ENCODE peak calls at places on chromosomes 1 and 21, in ten cellular contexts. One of them, this sample, is unnamed.

GRCh38 chr1:14598498-14599172 is at the start of gene KAZN:
- DNase-seq in activated naive CD4-positive, alpha-beta T cell treated with Interleukin-2 at 50 U/mL for 16 hours: no peak
- DNase-seq in anterior cingulate cortex: no peak
- DNase-seq in hippocampal formation: no peak
- DNase-seq in T-cell: no peak
- DNase-seq in DMS79: peak
- DNase-seq in GM23248: peak
- DNase-seq in stimulated activated CD8-positive, alpha-beta memory T cell treated with anti-CD3 and anti-CD28 coated beads, Interleukin-4, amount 100 ng/mL, for 1 hour: no peak
- DNase-seq in nucleus accumbens: peak
- DNase-seq in HS-27A: no peak
- DNase-seq in this sample: no peak

GRCh38 chr21:28579986-28580550 is 412.6 kb downstream of the LTN1 start:
- DNase-seq in GM23248: no peak
- DNase-seq in anterior cingulate cortex: no peak
- DNase-seq in HS-27A: no peak
- DNase-seq in hippocampal formation: no peak
- DNase-seq in T-cell: no peak
- DNase-seq in DMS79: no peak
- DNase-seq in stimulated activated CD8-positive, alpha-beta memory T cell treated with anti-CD3 and anti-CD28 coated beads, Interleukin-4, amount 100 ng/mL, for 1 hour: no peak
- DNase-seq in activated naive CD4-positive, alpha-beta T cell treated with Interleukin-2 at 50 U/mL for 16 hours: no peak
- DNase-seq in nucleus accumbens: no peak
- DNase-seq in this sample: no peak

GRCh38 chr1:59017501-59018231 is 233.8 kb upstream of the JUN start:
- DNase-seq in nucleus accumbens: no peak
- DNase-seq in activated naive CD4-positive, alpha-beta T cell treated with Interleukin-2 at 50 U/mL for 16 hours: no peak
- DNase-seq in T-cell: no peak
- DNase-seq in anterior cingulate cortex: no peak
- DNase-seq in GM23248: peak
- DNase-seq in HS-27A: no peak
- DNase-seq in hippocampal formation: no peak
- DNase-seq in DMS79: no peak
- DNase-seq in stimulated activated CD8-positive, alpha-beta memory T cell treated with anti-CD3 and anti-CD28 coated beads, Interleukin-4, amount 100 ng/mL, for 1 hour: no peak
- DNase-seq in this sample: no peak

GRCh38 chr1:17635276-17635675 is 95.8 kb downstream of the ARHGEF10L start:
- DNase-seq in hippocampal formation: no peak
- DNase-seq in GM23248: no peak
- DNase-seq in activated naive CD4-positive, alpha-beta T cell treated with Interleukin-2 at 50 U/mL for 16 hours: no peak
- DNase-seq in DMS79: no peak
- DNase-seq in T-cell: no peak
- DNase-seq in HS-27A: no peak
- DNase-seq in anterior cingulate cortex: no peak
- DNase-seq in stimulated activated CD8-positive, alpha-beta memory T cell treated with anti-CD3 and anti-CD28 coated beads, Interleukin-4, amount 100 ng/mL, for 1 hour: no peak
- DNase-seq in nucleus accumbens: no peak
- DNase-seq in this sample: no peak

GRCh38 chr1:171084091-171084490 is 6.6 kb upstream of the FMO3 start:
- DNase-seq in GM23248: no peak
- DNase-seq in hippocampal formation: no peak
- DNase-seq in HS-27A: no peak
- DNase-seq in anterior cingulate cortex: no peak
- DNase-seq in nucleus accumbens: no peak
- DNase-seq in DMS79: peak
- DNase-seq in T-cell: no peak
- DNase-seq in activated naive CD4-positive, alpha-beta T cell treated with Interleukin-2 at 50 U/mL for 16 hours: no peak
- DNase-seq in stimulated activated CD8-positive, alpha-beta memory T cell treated with anti-CD3 and anti-CD28 coated beads, Interleukin-4, amount 100 ng/mL, for 1 hour: no peak
- DNase-seq in this sample: no peak

GRCh38 chr1:121519042-121519755 is 334.4 kb downstream of the SRGAP2C start:
- DNase-seq in DMS79: peak
- DNase-seq in nucleus accumbens: peak
- DNase-seq in GM23248: peak
- DNase-seq in stimulated activated CD8-positive, alpha-beta memory T cell treated with anti-CD3 and anti-CD28 coated beads, Interleukin-4, amount 100 ng/mL, for 1 hour: peak
- DNase-seq in hippocampal formation: peak
- DNase-seq in T-cell: peak
- DNase-seq in activated naive CD4-positive, alpha-beta T cell treated with Interleukin-2 at 50 U/mL for 16 hours: peak
- DNase-seq in HS-27A: peak
- DNase-seq in anterior cingulate cortex: peak
- DNase-seq in this sample: peak

GRCh38 chr1:22141948-22142314 is 966 bp downstream of the WNT4 start:
- DNase-seq in activated naive CD4-positive, alpha-beta T cell treated with Interleukin-2 at 50 U/mL for 16 hours: no peak
- DNase-seq in T-cell: no peak
- DNase-seq in hippocampal formation: no peak
- DNase-seq in HS-27A: no peak
- DNase-seq in stimulated activated CD8-positive, alpha-beta memory T cell treated with anti-CD3 and anti-CD28 coated beads, Interleukin-4, amount 100 ng/mL, for 1 hour: no peak
- DNase-seq in nucleus accumbens: no peak
- DNase-seq in DMS79: no peak
- DNase-seq in anterior cingulate cortex: no peak
- DNase-seq in GM23248: peak
- DNase-seq in this sample: no peak

GRCh38 chr1:34354367-34354766 is 177.7 kb downstream of the C1orf94 start:
- DNase-seq in anterior cingulate cortex: no peak
- DNase-seq in activated naive CD4-positive, alpha-beta T cell treated with Interleukin-2 at 50 U/mL for 16 hours: no peak
- DNase-seq in GM23248: no peak
- DNase-seq in T-cell: no peak
- DNase-seq in nucleus accumbens: no peak
- DNase-seq in HS-27A: no peak
- DNase-seq in hippocampal formation: no peak
- DNase-seq in stimulated activated CD8-positive, alpha-beta memory T cell treated with anti-CD3 and anti-CD28 coated beads, Interleukin-4, amount 100 ng/mL, for 1 hour: no peak
- DNase-seq in DMS79: no peak
- DNase-seq in this sample: no peak

GRCh38 chr21:31772674-31773555 is 41.0 kb upstream of the SCAF4 start:
- DNase-seq in anterior cingulate cortex: no peak
- DNase-seq in HS-27A: no peak
- DNase-seq in T-cell: no peak
- DNase-seq in hippocampal formation: no peak
- DNase-seq in stimulated activated CD8-positive, alpha-beta memory T cell treated with anti-CD3 and anti-CD28 coated beads, Interleukin-4, amount 100 ng/mL, for 1 hour: no peak
- DNase-seq in GM23248: no peak
- DNase-seq in DMS79: no peak
- DNase-seq in activated naive CD4-positive, alpha-beta T cell treated with Interleukin-2 at 50 U/mL for 16 hours: no peak
- DNase-seq in nucleus accumbens: no peak
- DNase-seq in this sample: no peak

GRCh38 chr1:172605641-172606040 is 53.3 kb upstream of the FASLG start:
- DNase-seq in GM23248: no peak
- DNase-seq in nucleus accumbens: no peak
- DNase-seq in hippocampal formation: no peak
- DNase-seq in HS-27A: no peak
- DNase-seq in activated naive CD4-positive, alpha-beta T cell treated with Interleukin-2 at 50 U/mL for 16 hours: no peak
- DNase-seq in T-cell: no peak
- DNase-seq in DMS79: no peak
- DNase-seq in anterior cingulate cortex: no peak
- DNase-seq in stimulated activated CD8-positive, alpha-beta memory T cell treated with anti-CD3 and anti-CD28 coated beads, Interleukin-4, amount 100 ng/mL, for 1 hour: no peak
- DNase-seq in this sample: no peak

GRCh38 chr1:93816970-93817738 is 61.9 kb downstream of the DNTTIP2 start:
- DNase-seq in anterior cingulate cortex: no peak
- DNase-seq in GM23248: peak
- DNase-seq in stimulated activated CD8-positive, alpha-beta memory T cell treated with anti-CD3 and anti-CD28 coated beads, Interleukin-4, amount 100 ng/mL, for 1 hour: no peak
- DNase-seq in hippocampal formation: no peak
- DNase-seq in DMS79: no peak
- DNase-seq in activated naive CD4-positive, alpha-beta T cell treated with Interleukin-2 at 50 U/mL for 16 hours: no peak
- DNase-seq in nucleus accumbens: peak
- DNase-seq in T-cell: no peak
- DNase-seq in HS-27A: no peak
- DNase-seq in this sample: no peak

GRCh38 chr21:45516671-45517151 is 25.5 kb downstream of the SLC19A1 start:
- DNase-seq in nucleus accumbens: no peak
- DNase-seq in GM23248: no peak
- DNase-seq in HS-27A: no peak
- DNase-seq in DMS79: no peak
- DNase-seq in T-cell: no peak
- DNase-seq in anterior cingulate cortex: no peak
- DNase-seq in activated naive CD4-positive, alpha-beta T cell treated with Interleukin-2 at 50 U/mL for 16 hours: no peak
- DNase-seq in hippocampal formation: no peak
- DNase-seq in stimulated activated CD8-positive, alpha-beta memory T cell treated with anti-CD3 and anti-CD28 coated beads, Interleukin-4, amount 100 ng/mL, for 1 hour: no peak
- DNase-seq in this sample: no peak

GRCh38 chr1:18962855-18963737 is 6.6 kb upstream of the IFFO2 start:
- DNase-seq in T-cell: no peak
- DNase-seq in anterior cingulate cortex: no peak
- DNase-seq in stimulated activated CD8-positive, alpha-beta memory T cell treated with anti-CD3 and anti-CD28 coated beads, Interleukin-4, amount 100 ng/mL, for 1 hour: no peak
- DNase-seq in activated naive CD4-positive, alpha-beta T cell treated with Interleukin-2 at 50 U/mL for 16 hours: no peak
- DNase-seq in HS-27A: no peak
- DNase-seq in nucleus accumbens: no peak
- DNase-seq in DMS79: no peak
- DNase-seq in hippocampal formation: no peak
- DNase-seq in GM23248: no peak
- DNase-seq in this sample: no peak

GRCh38 chr1:210754931-210755670 is 378.8 kb downstream of the KCNH1 start:
- DNase-seq in activated naive CD4-positive, alpha-beta T cell treated with Interleukin-2 at 50 U/mL for 16 hours: no peak
- DNase-seq in nucleus accumbens: peak
- DNase-seq in HS-27A: no peak
- DNase-seq in stimulated activated CD8-positive, alpha-beta memory T cell treated with anti-CD3 and anti-CD28 coated beads, Interleukin-4, amount 100 ng/mL, for 1 hour: no peak
- DNase-seq in anterior cingulate cortex: no peak
- DNase-seq in GM23248: peak
- DNase-seq in DMS79: peak
- DNase-seq in T-cell: no peak
- DNase-seq in hippocampal formation: no peak
- DNase-seq in this sample: no peak

GRCh38 chr1:94463765-94464330 is 45.7 kb downstream of the ABCD3 start:
- DNase-seq in GM23248: peak
- DNase-seq in nucleus accumbens: no peak
- DNase-seq in anterior cingulate cortex: no peak
- DNase-seq in DMS79: no peak
- DNase-seq in activated naive CD4-positive, alpha-beta T cell treated with Interleukin-2 at 50 U/mL for 16 hours: no peak
- DNase-seq in T-cell: peak
- DNase-seq in HS-27A: peak
- DNase-seq in stimulated activated CD8-positive, alpha-beta memory T cell treated with anti-CD3 and anti-CD28 coated beads, Interleukin-4, amount 100 ng/mL, for 1 hour: no peak
- DNase-seq in hippocampal formation: no peak
- DNase-seq in this sample: no peak

GRCh38 chr1:72601035-72601674 is 318.8 kb upstream of the NEGR1 start:
- DNase-seq in HS-27A: no peak
- DNase-seq in activated naive CD4-positive, alpha-beta T cell treated with Interleukin-2 at 50 U/mL for 16 hours: no peak
- DNase-seq in stimulated activated CD8-positive, alpha-beta memory T cell treated with anti-CD3 and anti-CD28 coated beads, Interleukin-4, amount 100 ng/mL, for 1 hour: no peak
- DNase-seq in DMS79: no peak
- DNase-seq in GM23248: no peak
- DNase-seq in anterior cingulate cortex: no peak
- DNase-seq in nucleus accumbens: no peak
- DNase-seq in hippocampal formation: no peak
- DNase-seq in T-cell: no peak
- DNase-seq in this sample: no peak

GRCh38 chr1:181133441-181133951 is 45.0 kb downstream of the IER5 start:
- DNase-seq in hippocampal formation: no peak
- DNase-seq in anterior cingulate cortex: no peak
- DNase-seq in activated naive CD4-positive, alpha-beta T cell treated with Interleukin-2 at 50 U/mL for 16 hours: no peak
- DNase-seq in T-cell: no peak
- DNase-seq in DMS79: no peak
- DNase-seq in GM23248: no peak
- DNase-seq in stimulated activated CD8-positive, alpha-beta memory T cell treated with anti-CD3 and anti-CD28 coated beads, Interleukin-4, amount 100 ng/mL, for 1 hour: no peak
- DNase-seq in nucleus accumbens: no peak
- DNase-seq in HS-27A: no peak
- DNase-seq in this sample: no peak

GRCh38 chr21:43193651-43194302 is 25.0 kb downstream of the CRYAA start:
- DNase-seq in activated naive CD4-positive, alpha-beta T cell treated with Interleukin-2 at 50 U/mL for 16 hours: no peak
- DNase-seq in nucleus accumbens: no peak
- DNase-seq in T-cell: no peak
- DNase-seq in hippocampal formation: no peak
- DNase-seq in HS-27A: no peak
- DNase-seq in stimulated activated CD8-positive, alpha-beta memory T cell treated with anti-CD3 and anti-CD28 coated beads, Interleukin-4, amount 100 ng/mL, for 1 hour: no peak
- DNase-seq in anterior cingulate cortex: no peak
- DNase-seq in DMS79: no peak
- DNase-seq in GM23248: peak
- DNase-seq in this sample: no peak

GRCh38 chr1:83905315-83905907 is 93.5 kb downstream of the TTLL7 start:
- DNase-seq in activated naive CD4-positive, alpha-beta T cell treated with Interleukin-2 at 50 U/mL for 16 hours: no peak
- DNase-seq in nucleus accumbens: no peak
- DNase-seq in stimulated activated CD8-positive, alpha-beta memory T cell treated with anti-CD3 and anti-CD28 coated beads, Interleukin-4, amount 100 ng/mL, for 1 hour: no peak
- DNase-seq in hippocampal formation: no peak
- DNase-seq in HS-27A: no peak
- DNase-seq in T-cell: no peak
- DNase-seq in DMS79: no peak
- DNase-seq in GM23248: peak
- DNase-seq in anterior cingulate cortex: no peak
- DNase-seq in this sample: no peak

GRCh38 chr1:230303822-230304221 is 122.3 kb downstream of the PGBD5 start:
- DNase-seq in activated naive CD4-positive, alpha-beta T cell treated with Interleukin-2 at 50 U/mL for 16 hours: no peak
- DNase-seq in T-cell: no peak
- DNase-seq in stimulated activated CD8-positive, alpha-beta memory T cell treated with anti-CD3 and anti-CD28 coated beads, Interleukin-4, amount 100 ng/mL, for 1 hour: no peak
- DNase-seq in nucleus accumbens: no peak
- DNase-seq in hippocampal formation: no peak
- DNase-seq in HS-27A: no peak
- DNase-seq in anterior cingulate cortex: no peak
- DNase-seq in DMS79: no peak
- DNase-seq in GM23248: peak
- DNase-seq in this sample: no peak